ENCODE peak calls at places on chromosomes 2 and 18, in eight cellular contexts. W is adrenal gland, A is HepG2, M is tibial nerve, P is heart left ventricle, I is cardiac muscle cell, H is right cardiac atrium, S is mammary epithelial cell. T is an unnamed sample.

GRCh38 chr2:176514276-176514675 is 245.0 kb downstream of the MTX2 start:
- DNase-seq in W (no peak), A (no peak), M (no peak), P (no peak), I (no peak), H (no peak), S (peak; percentile 29), T (no peak)

GRCh38 chr18:45957100-45957499 is 10.0 kb downstream of the EPG5 start:
- DNase-seq in W (no peak), A (no peak), M (no peak), P (no peak), I (peak; percentile 45), H (no peak), S (no peak), T (no peak)

GRCh38 chr2:237698338-237698694 is 70.9 kb downstream of the LRRFIP1 start:
- DNase-seq in W (no peak), A (no peak), M (no peak), P (no peak), I (no peak), H (no peak), S (no peak), T (no peak)

GRCh38 chr2:118386636-118387302 is 298.5 kb downstream of the INSIG2 start:
- DNase-seq in W (no peak), A (no peak), M (no peak), P (no peak), I (no peak), H (no peak), S (peak; percentile 93), T (peak; percentile 43)

GRCh38 chr2:5908030-5908429 is 215.8 kb downstream of the SOX11 start:
- DNase-seq in W (no peak), A (no peak), M (no peak), P (no peak), I (no peak), H (no peak), S (no peak), T (no peak)

GRCh38 chr2:25982273-25982967 is at the start of gene KIF3C:
- DNase-seq in W (peak; percentile 77), A (peak; percentile 66), M (peak; percentile 45), P (peak; percentile 77), I (peak; percentile 78), H (peak; percentile 88), S (peak; percentile 70), T (peak; percentile 54)

GRCh38 chr18:62037989-62038778 is 145.4 kb upstream of the RNF152 start:
- DNase-seq in W (no peak), A (no peak), M (no peak), P (no peak), I (peak; percentile 74), H (no peak), S (no peak), T (no peak)

GRCh38 chr2:162545254-162545653 is 201.3 kb downstream of the GCA start:
- DNase-seq in W (no peak), A (no peak), M (no peak), P (no peak), I (no peak), H (no peak), S (no peak), T (no peak)

GRCh38 chr18:79424008-79424565 is 28.4 kb downstream of the NFATC1 start:
- DNase-seq in W (peak; percentile 72), A (no peak), M (peak; percentile 82), P (peak; percentile 61), I (peak; percentile 66), H (peak; percentile 92), S (no peak), T (no peak)

GRCh38 chr2:70118798-70119454 is 31.6 kb downstream of the PCBP1 start:
- DNase-seq in W (no peak), A (peak; percentile 67), M (no peak), P (peak; percentile 12), I (peak; percentile 51), H (no peak), S (no peak), T (no peak)

GRCh38 chr2:70111752-70112591 is 24.7 kb downstream of the PCBP1 start:
- DNase-seq in W (no peak), A (no peak), M (no peak), P (no peak), I (peak; percentile 84), H (no peak), S (no peak), T (no peak)

GRCh38 chr2:70116936-70117554 is 29.8 kb downstream of the PCBP1 start:
- DNase-seq in W (no peak), A (no peak), M (no peak), P (no peak), I (no peak), H (no peak), S (no peak), T (no peak)

GRCh38 chr2:70115646-70116442 is 28.6 kb downstream of the PCBP1 start:
- DNase-seq in W (no peak), A (no peak), M (no peak), P (peak; percentile 54), I (no peak), H (peak; percentile 57), S (no peak), T (no peak)

GRCh38 chr2:70113396-70114100 is 26.3 kb downstream of the PCBP1 start:
- DNase-seq in W (no peak), A (no peak), M (no peak), P (no peak), I (no peak), H (no peak), S (no peak), T (no peak)
- H3K4me1 ChIP-seq in W (peaks cover 18% of the 10 kb centered on the region), A (peaks cover 55% of the 10 kb centered on the region), M (peaks cover 46% of the 10 kb centered on the region), P (peaks cover 24% of the 10 kb centered on the region), I (peaks cover 26% of the 10 kb centered on the region), H (no peaks in the 10 kb centered on the region), S (peaks cover 8% of the 10 kb centered on the region), T (peaks cover 30% of the 10 kb centered on the region)

GRCh38 chr2:217757108-217757463 is 245.7 kb downstream of the TNS1 start:
- DNase-seq in W (no peak), A (no peak), M (no peak), P (no peak), I (no peak), H (no peak), S (no peak), T (no peak)

GRCh38 chr2:217753460-217754200 is 249.2 kb downstream of the TNS1 start:
- DNase-seq in W (no peak), A (no peak), M (no peak), P (no peak), I (no peak), H (no peak), S (no peak), T (peak; percentile 33)

GRCh38 chr2:217759991-217760390 is 242.8 kb downstream of the TNS1 start:
- DNase-seq in W (no peak), A (no peak), M (no peak), P (no peak), I (no peak), H (no peak), S (no peak), T (no peak)

GRCh38 chr2:217755027-217755756 is 247.6 kb downstream of the TNS1 start:
- DNase-seq in W (no peak), A (no peak), M (no peak), P (no peak), I (no peak), H (no peak), S (no peak), T (no peak)

DNA sequence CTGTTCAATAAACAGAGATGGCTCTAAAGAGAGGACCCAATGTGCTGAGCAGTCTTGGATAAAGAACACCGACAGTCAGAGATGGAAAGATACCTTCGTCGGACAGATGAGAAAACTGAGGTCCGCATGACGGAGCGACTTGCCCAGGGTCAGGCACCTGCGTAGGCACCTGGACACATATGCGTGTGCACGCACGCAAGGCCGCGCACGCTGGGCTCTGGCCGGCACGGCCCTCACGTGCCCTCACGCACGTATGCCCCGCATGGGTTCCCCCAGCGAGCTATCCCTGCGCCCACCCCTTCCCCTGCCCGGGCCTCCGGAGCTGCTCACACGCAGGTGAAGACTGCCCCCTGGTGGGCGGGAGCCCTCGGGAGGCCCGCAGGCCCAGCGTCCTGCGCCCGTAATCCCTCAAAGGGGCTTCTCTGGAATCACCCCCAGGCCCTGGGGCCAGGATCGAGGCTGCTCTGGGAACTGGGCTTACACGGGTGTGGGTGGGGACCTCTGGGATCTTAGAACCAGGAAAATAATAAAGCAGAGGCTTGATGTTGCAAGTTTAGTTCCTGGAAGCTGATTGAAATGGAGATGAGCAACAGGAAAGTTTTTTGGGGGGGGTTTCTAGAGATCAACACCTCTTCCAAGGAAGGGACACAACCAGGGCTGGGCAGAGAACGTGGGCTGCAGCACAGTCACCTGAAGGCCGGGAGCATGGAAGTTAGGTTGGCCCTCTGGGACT is 246.3 kb downstream of the TNS1 start:
- DNase-seq in W (peak; percentile 81), A (peak; percentile 29), M (peak; percentile 66), P (peak; percentile 81), I (peak; percentile 68), H (peak; percentile 92), S (no peak), T (peak; percentile 70)
- H3K4me3 ChIP-seq in W (no peak overlapping the region), A (no peak overlapping the region), M (peak overlapping the region; percentile 10), P (peak overlapping the region; percentile 22), I (no peak overlapping the region), H (peak overlapping the region; percentile 16), S (no peak overlapping the region), T (no peak overlapping the region)

GRCh38 chr18:76502551-76502950 is 7.5 kb upstream of the ZNF516 start:
- DNase-seq in W (no peak), A (peak; percentile 83), M (no peak), P (no peak), I (no peak), H (no peak), S (no peak), T (no peak)
- H3K4me1 ChIP-seq in W (no peaks in the 10 kb centered on the region), A (peaks cover 24% of the 10 kb centered on the region), M (peaks cover 21% of the 10 kb centered on the region), P (no peaks in the 10 kb centered on the region), I (peaks cover 8% of the 10 kb centered on the region), H (no peaks in the 10 kb centered on the region), S (no peaks in the 10 kb centered on the region), T (no peaks in the 10 kb centered on the region)

GRCh38 chr2:102927854-102928267 is 166.0 kb downstream of the TMEM182 start:
- DNase-seq in W (no peak), A (no peak), M (no peak), P (no peak), I (no peak), H (no peak), S (no peak), T (no peak)

GRCh38 chr2:102932521-102932920 is 170.7 kb downstream of the TMEM182 start:
- DNase-seq in W (no peak), A (no peak), M (no peak), P (no peak), I (no peak), H (no peak), S (no peak), T (no peak)

GRCh38 chr2:102925003-102925402 is 163.2 kb downstream of the TMEM182 start:
- DNase-seq in W (no peak), A (no peak), M (no peak), P (no peak), I (no peak), H (no peak), S (no peak), T (no peak)

DNA sequence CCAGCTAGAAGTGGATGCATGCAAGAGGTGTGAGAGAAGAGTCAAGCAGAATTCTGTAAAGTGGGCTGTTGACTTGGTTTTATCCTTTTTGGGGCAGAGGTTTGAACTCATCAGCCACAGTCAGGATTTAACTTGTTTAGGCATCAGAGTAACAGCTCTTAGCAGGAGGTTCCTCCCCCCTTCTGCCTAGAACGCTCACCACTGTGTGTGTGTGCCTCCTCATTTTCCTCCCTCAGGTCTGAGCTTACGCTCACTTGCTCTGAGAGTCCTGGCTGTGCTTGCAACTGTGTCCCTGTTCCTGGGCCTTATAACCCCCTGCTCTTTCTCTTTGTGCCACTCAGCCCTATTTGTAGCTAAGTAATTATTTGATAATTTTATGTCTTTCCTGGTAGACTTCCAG is 167.9 kb downstream of the TMEM182 start:
- DNase-seq in W (no peak), A (no peak), M (no peak), P (no peak), I (no peak), H (no peak), S (no peak), T (no peak)
- H3K4me3 ChIP-seq in W (no peak overlapping the region), A (no peak overlapping the region), M (no peak overlapping the region), P (no peak overlapping the region), I (no peak overlapping the region), H (no peak overlapping the region), S (no peak overlapping the region), T (no peak overlapping the region)

GRCh38 chr18:28768791-28769768 is 592.1 kb upstream of the CDH2 start:
- DNase-seq in W (no peak), A (no peak), M (no peak), P (no peak), I (no peak), H (no peak), S (no peak), T (no peak)
- H3K4me1 ChIP-seq in W (no peaks in the 10 kb centered on the region), A (no peaks in the 10 kb centered on the region), M (peaks cover 4% of the 10 kb centered on the region), P (no peaks in the 10 kb centered on the region), I (no peaks in the 10 kb centered on the region), H (no peaks in the 10 kb centered on the region), S (peaks cover 4% of the 10 kb centered on the region), T (peaks cover 15% of the 10 kb centered on the region)

T was measured in SJSA1.